ENCODE peak calls at places on chromosomes 7 and 10, in eight cellular contexts. One of them, this sample, is unnamed.

GRCh38 chr7:20299647-20300312 is 30.9 kb upstream of the ITGB8 start:
- DNase-seq in NCI-H446: no peak
- DNase-seq in endothelial cell: no peak
- DNase-seq in NCI-H1048: no peak
- DNase-seq in stimulated activated CD8-positive, alpha-beta memory T cell treated with anti-CD3 and anti-CD28 coated beads, Interleukin-7, amount 100 ng/mL, for 1 hour: no peak
- DNase-seq in HFFc6: no peak
- DNase-seq in occipital lobe: no peak
- DNase-seq in frontal cortex: no peak
- DNase-seq in this sample: no peak

GRCh38 chr7:45578467-45578866 is 4.3 kb downstream of the ADCY1 start:
- DNase-seq in NCI-H446: no peak
- DNase-seq in endothelial cell: no peak
- DNase-seq in NCI-H1048: no peak
- DNase-seq in stimulated activated CD8-positive, alpha-beta memory T cell treated with anti-CD3 and anti-CD28 coated beads, Interleukin-7, amount 100 ng/mL, for 1 hour: no peak
- DNase-seq in HFFc6: no peak
- DNase-seq in occipital lobe: no peak
- DNase-seq in frontal cortex: no peak
- DNase-seq in this sample: no peak

GRCh38 chr7:155395176-155395797 is 62.6 kb upstream of the EN2 start:
- DNase-seq in NCI-H446: no peak
- DNase-seq in endothelial cell: no peak
- DNase-seq in NCI-H1048: no peak
- DNase-seq in stimulated activated CD8-positive, alpha-beta memory T cell treated with anti-CD3 and anti-CD28 coated beads, Interleukin-7, amount 100 ng/mL, for 1 hour: no peak
- DNase-seq in HFFc6: no peak
- DNase-seq in occipital lobe: no peak
- DNase-seq in frontal cortex: no peak
- DNase-seq in this sample: no peak

GRCh38 chr7:77455334-77455733 is 39.2 kb upstream of the GSAP start:
- DNase-seq in NCI-H446: no peak
- DNase-seq in endothelial cell: no peak
- DNase-seq in NCI-H1048: no peak
- DNase-seq in stimulated activated CD8-positive, alpha-beta memory T cell treated with anti-CD3 and anti-CD28 coated beads, Interleukin-7, amount 100 ng/mL, for 1 hour: no peak
- DNase-seq in HFFc6: peak
- DNase-seq in occipital lobe: peak
- DNase-seq in frontal cortex: no peak
- DNase-seq in this sample: no peak

GRCh38 chr10:59098811-59099452 is 77.5 kb upstream of the PHYHIPL start:
- DNase-seq in NCI-H446: peak
- DNase-seq in endothelial cell: no peak
- DNase-seq in NCI-H1048: no peak
- DNase-seq in stimulated activated CD8-positive, alpha-beta memory T cell treated with anti-CD3 and anti-CD28 coated beads, Interleukin-7, amount 100 ng/mL, for 1 hour: no peak
- DNase-seq in HFFc6: peak
- DNase-seq in occipital lobe: no peak
- DNase-seq in frontal cortex: no peak
- DNase-seq in this sample: no peak

GRCh38 chr7:66043681-66044497 is 31.7 kb upstream of the ASL start:
- DNase-seq in NCI-H446: no peak
- DNase-seq in endothelial cell: peak
- DNase-seq in NCI-H1048: no peak
- DNase-seq in stimulated activated CD8-positive, alpha-beta memory T cell treated with anti-CD3 and anti-CD28 coated beads, Interleukin-7, amount 100 ng/mL, for 1 hour: no peak
- DNase-seq in HFFc6: no peak
- DNase-seq in occipital lobe: peak
- DNase-seq in frontal cortex: peak
- DNase-seq in this sample: no peak

GRCh38 chr10:8053446-8054242 is 844 bp upstream of the GATA3 start:
- DNase-seq in NCI-H446: peak
- DNase-seq in endothelial cell: peak
- DNase-seq in NCI-H1048: peak
- DNase-seq in stimulated activated CD8-positive, alpha-beta memory T cell treated with anti-CD3 and anti-CD28 coated beads, Interleukin-7, amount 100 ng/mL, for 1 hour: peak
- DNase-seq in HFFc6: peak
- DNase-seq in occipital lobe: no peak
- DNase-seq in frontal cortex: peak
- DNase-seq in this sample: peak

GRCh38 chr7:22250390-22250789 is 106.6 kb downstream of the RAPGEF5 start:
- DNase-seq in NCI-H446: no peak
- DNase-seq in endothelial cell: no peak
- DNase-seq in NCI-H1048: no peak
- DNase-seq in stimulated activated CD8-positive, alpha-beta memory T cell treated with anti-CD3 and anti-CD28 coated beads, Interleukin-7, amount 100 ng/mL, for 1 hour: no peak
- DNase-seq in HFFc6: no peak
- DNase-seq in occipital lobe: no peak
- DNase-seq in frontal cortex: no peak
- DNase-seq in this sample: no peak

GRCh38 chr7:150377116-150377979 is 1.8 kb upstream of the ZNF775 start:
- DNase-seq in NCI-H446: no peak
- DNase-seq in endothelial cell: no peak
- DNase-seq in NCI-H1048: no peak
- DNase-seq in stimulated activated CD8-positive, alpha-beta memory T cell treated with anti-CD3 and anti-CD28 coated beads, Interleukin-7, amount 100 ng/mL, for 1 hour: no peak
- DNase-seq in HFFc6: no peak
- DNase-seq in occipital lobe: no peak
- DNase-seq in frontal cortex: no peak
- DNase-seq in this sample: no peak

GRCh38 chr7:42350801-42351200 is 113.8 kb upstream of the GLI3 start:
- DNase-seq in NCI-H446: no peak
- DNase-seq in endothelial cell: no peak
- DNase-seq in NCI-H1048: no peak
- DNase-seq in stimulated activated CD8-positive, alpha-beta memory T cell treated with anti-CD3 and anti-CD28 coated beads, Interleukin-7, amount 100 ng/mL, for 1 hour: no peak
- DNase-seq in HFFc6: peak
- DNase-seq in occipital lobe: no peak
- DNase-seq in frontal cortex: no peak
- DNase-seq in this sample: no peak

GRCh38 chr10:77639756-77640155 is 2.1 kb upstream of the KCNMA1 start:
- DNase-seq in NCI-H446: no peak
- DNase-seq in endothelial cell: no peak
- DNase-seq in NCI-H1048: no peak
- DNase-seq in stimulated activated CD8-positive, alpha-beta memory T cell treated with anti-CD3 and anti-CD28 coated beads, Interleukin-7, amount 100 ng/mL, for 1 hour: no peak
- DNase-seq in HFFc6: no peak
- DNase-seq in occipital lobe: no peak
- DNase-seq in frontal cortex: no peak
- DNase-seq in this sample: no peak

GRCh38 chr7:841943-842342 is 9.7 kb downstream of the SUN1 start:
- DNase-seq in NCI-H446: no peak
- DNase-seq in endothelial cell: no peak
- DNase-seq in NCI-H1048: no peak
- DNase-seq in stimulated activated CD8-positive, alpha-beta memory T cell treated with anti-CD3 and anti-CD28 coated beads, Interleukin-7, amount 100 ng/mL, for 1 hour: no peak
- DNase-seq in HFFc6: no peak
- DNase-seq in occipital lobe: no peak
- DNase-seq in frontal cortex: no peak
- DNase-seq in this sample: no peak

GRCh38 chr10:14093735-14094484 is 236.8 kb downstream of the FRMD4A start:
- DNase-seq in NCI-H446: no peak
- DNase-seq in endothelial cell: peak
- DNase-seq in NCI-H1048: no peak
- DNase-seq in stimulated activated CD8-positive, alpha-beta memory T cell treated with anti-CD3 and anti-CD28 coated beads, Interleukin-7, amount 100 ng/mL, for 1 hour: no peak
- DNase-seq in HFFc6: peak
- DNase-seq in occipital lobe: no peak
- DNase-seq in frontal cortex: peak
- DNase-seq in this sample: peak

GRCh38 chr10:15344876-15345285 is 26.2 kb downstream of the FAM171A1 start:
- DNase-seq in NCI-H446: no peak
- DNase-seq in endothelial cell: no peak
- DNase-seq in NCI-H1048: peak
- DNase-seq in stimulated activated CD8-positive, alpha-beta memory T cell treated with anti-CD3 and anti-CD28 coated beads, Interleukin-7, amount 100 ng/mL, for 1 hour: no peak
- DNase-seq in HFFc6: no peak
- DNase-seq in occipital lobe: no peak
- DNase-seq in frontal cortex: peak
- DNase-seq in this sample: peak

GRCh38 chr7:155598810-155599210 is 45.7 kb upstream of the RBM33 start:
- DNase-seq in NCI-H446: peak
- DNase-seq in endothelial cell: peak
- DNase-seq in NCI-H1048: peak
- DNase-seq in stimulated activated CD8-positive, alpha-beta memory T cell treated with anti-CD3 and anti-CD28 coated beads, Interleukin-7, amount 100 ng/mL, for 1 hour: peak
- DNase-seq in HFFc6: peak
- DNase-seq in occipital lobe: peak
- DNase-seq in frontal cortex: peak
- DNase-seq in this sample: peak

GRCh38 chr10:107727762-107728317 is 563.3 kb upstream of the SORCS1 start:
- DNase-seq in NCI-H446: no peak
- DNase-seq in endothelial cell: no peak
- DNase-seq in NCI-H1048: no peak
- DNase-seq in stimulated activated CD8-positive, alpha-beta memory T cell treated with anti-CD3 and anti-CD28 coated beads, Interleukin-7, amount 100 ng/mL, for 1 hour: no peak
- DNase-seq in HFFc6: no peak
- DNase-seq in occipital lobe: no peak
- DNase-seq in frontal cortex: no peak
- DNase-seq in this sample: peak

GRCh38 chr10:102227050-102227449 is 951 bp downstream of the ELOVL3 start:
- DNase-seq in NCI-H446: no peak
- DNase-seq in endothelial cell: no peak
- DNase-seq in NCI-H1048: no peak
- DNase-seq in stimulated activated CD8-positive, alpha-beta memory T cell treated with anti-CD3 and anti-CD28 coated beads, Interleukin-7, amount 100 ng/mL, for 1 hour: no peak
- DNase-seq in HFFc6: peak
- DNase-seq in occipital lobe: no peak
- DNase-seq in frontal cortex: no peak
- DNase-seq in this sample: no peak

GRCh38 chr10:114634607-114634974 is 23.5 kb downstream of the ABLIM1 start:
- DNase-seq in NCI-H446: peak
- DNase-seq in endothelial cell: no peak
- DNase-seq in NCI-H1048: peak
- DNase-seq in stimulated activated CD8-positive, alpha-beta memory T cell treated with anti-CD3 and anti-CD28 coated beads, Interleukin-7, amount 100 ng/mL, for 1 hour: no peak
- DNase-seq in HFFc6: peak
- DNase-seq in occipital lobe: peak
- DNase-seq in frontal cortex: peak
- DNase-seq in this sample: peak

GRCh38 chr7:120988591-120989299 is at the start of gene CPED1:
- DNase-seq in NCI-H446: no peak
- DNase-seq in endothelial cell: peak
- DNase-seq in NCI-H1048: no peak
- DNase-seq in stimulated activated CD8-positive, alpha-beta memory T cell treated with anti-CD3 and anti-CD28 coated beads, Interleukin-7, amount 100 ng/mL, for 1 hour: no peak
- DNase-seq in HFFc6: peak
- DNase-seq in occipital lobe: no peak
- DNase-seq in frontal cortex: peak
- DNase-seq in this sample: peak

GRCh38 chr7:28151965-28152364 is 28.6 kb downstream of the JAZF1 start:
- DNase-seq in NCI-H446: no peak
- DNase-seq in endothelial cell: no peak
- DNase-seq in NCI-H1048: no peak
- DNase-seq in stimulated activated CD8-positive, alpha-beta memory T cell treated with anti-CD3 and anti-CD28 coated beads, Interleukin-7, amount 100 ng/mL, for 1 hour: no peak
- DNase-seq in HFFc6: peak
- DNase-seq in occipital lobe: no peak
- DNase-seq in frontal cortex: no peak
- DNase-seq in this sample: no peak

GRCh38 chr10:124742418-124743187 is 1.6 kb downstream of the FAM53B start:
- DNase-seq in NCI-H446: no peak
- DNase-seq in endothelial cell: peak
- DNase-seq in NCI-H1048: no peak
- DNase-seq in stimulated activated CD8-positive, alpha-beta memory T cell treated with anti-CD3 and anti-CD28 coated beads, Interleukin-7, amount 100 ng/mL, for 1 hour: no peak
- DNase-seq in HFFc6: no peak
- DNase-seq in occipital lobe: peak
- DNase-seq in frontal cortex: no peak
- DNase-seq in this sample: peak

GRCh38 chr10:3869036-3869435 is 84.0 kb upstream of the KLF6 start:
- DNase-seq in NCI-H446: no peak
- DNase-seq in endothelial cell: no peak
- DNase-seq in NCI-H1048: no peak
- DNase-seq in stimulated activated CD8-positive, alpha-beta memory T cell treated with anti-CD3 and anti-CD28 coated beads, Interleukin-7, amount 100 ng/mL, for 1 hour: no peak
- DNase-seq in HFFc6: no peak
- DNase-seq in occipital lobe: no peak
- DNase-seq in frontal cortex: no peak
- DNase-seq in this sample: no peak

GRCh38 chr10:20885678-20886077 is 11.4 kb downstream of the NEBL start:
- DNase-seq in NCI-H446: no peak
- DNase-seq in endothelial cell: no peak
- DNase-seq in NCI-H1048: no peak
- DNase-seq in stimulated activated CD8-positive, alpha-beta memory T cell treated with anti-CD3 and anti-CD28 coated beads, Interleukin-7, amount 100 ng/mL, for 1 hour: no peak
- DNase-seq in HFFc6: no peak
- DNase-seq in occipital lobe: no peak
- DNase-seq in frontal cortex: no peak
- DNase-seq in this sample: no peak

GRCh38 chr10:126097558-126098215 is 201.3 kb downstream of the FANK1 start:
- DNase-seq in NCI-H446: no peak
- DNase-seq in endothelial cell: no peak
- DNase-seq in NCI-H1048: no peak
- DNase-seq in stimulated activated CD8-positive, alpha-beta memory T cell treated with anti-CD3 and anti-CD28 coated beads, Interleukin-7, amount 100 ng/mL, for 1 hour: no peak
- DNase-seq in HFFc6: no peak
- DNase-seq in occipital lobe: no peak
- DNase-seq in frontal cortex: no peak
- DNase-seq in this sample: no peak

GRCh38 chr10:132716691-132717490 is 69.1 kb downstream of the NKX6-2 start:
- DNase-seq in NCI-H446: no peak
- DNase-seq in endothelial cell: no peak
- DNase-seq in NCI-H1048: no peak
- DNase-seq in stimulated activated CD8-positive, alpha-beta memory T cell treated with anti-CD3 and anti-CD28 coated beads, Interleukin-7, amount 100 ng/mL, for 1 hour: no peak
- DNase-seq in HFFc6: no peak
- DNase-seq in occipital lobe: no peak
- DNase-seq in frontal cortex: no peak
- DNase-seq in this sample: no peak

GRCh38 chr10:18582803-18583202 is 68.6 kb downstream of the NSUN6 start:
- DNase-seq in NCI-H446: no peak
- DNase-seq in endothelial cell: no peak
- DNase-seq in NCI-H1048: no peak
- DNase-seq in stimulated activated CD8-positive, alpha-beta memory T cell treated with anti-CD3 and anti-CD28 coated beads, Interleukin-7, amount 100 ng/mL, for 1 hour: no peak
- DNase-seq in HFFc6: peak
- DNase-seq in occipital lobe: no peak
- DNase-seq in frontal cortex: no peak
- DNase-seq in this sample: no peak

GRCh38 chr7:31735991-31736982 is 49.3 kb downstream of the PPP1R17 start:
- DNase-seq in NCI-H446: peak
- DNase-seq in endothelial cell: peak
- DNase-seq in NCI-H1048: no peak
- DNase-seq in stimulated activated CD8-positive, alpha-beta memory T cell treated with anti-CD3 and anti-CD28 coated beads, Interleukin-7, amount 100 ng/mL, for 1 hour: no peak
- DNase-seq in HFFc6: peak
- DNase-seq in occipital lobe: peak
- DNase-seq in frontal cortex: peak
- DNase-seq in this sample: peak

GRCh38 chr10:97422921-97423420 is 3.0 kb upstream of the PGAM1 start:
- DNase-seq in NCI-H446: no peak
- DNase-seq in endothelial cell: no peak
- DNase-seq in NCI-H1048: no peak
- DNase-seq in stimulated activated CD8-positive, alpha-beta memory T cell treated with anti-CD3 and anti-CD28 coated beads, Interleukin-7, amount 100 ng/mL, for 1 hour: no peak
- DNase-seq in HFFc6: peak
- DNase-seq in occipital lobe: no peak
- DNase-seq in frontal cortex: no peak
- DNase-seq in this sample: no peak

GRCh38 chr7:140696024-140696678 is 357 bp upstream of the NDUFB2 start:
- DNase-seq in NCI-H446: no peak
- DNase-seq in endothelial cell: peak
- DNase-seq in NCI-H1048: peak
- DNase-seq in stimulated activated CD8-positive, alpha-beta memory T cell treated with anti-CD3 and anti-CD28 coated beads, Interleukin-7, amount 100 ng/mL, for 1 hour: peak
- DNase-seq in HFFc6: peak
- DNase-seq in occipital lobe: peak
- DNase-seq in frontal cortex: peak
- DNase-seq in this sample: peak

GRCh38 chr7:65304175-65304574 is 69.5 kb upstream of the ZNF92 start:
- DNase-seq in NCI-H446: no peak
- DNase-seq in endothelial cell: no peak
- DNase-seq in NCI-H1048: no peak
- DNase-seq in stimulated activated CD8-positive, alpha-beta memory T cell treated with anti-CD3 and anti-CD28 coated beads, Interleukin-7, amount 100 ng/mL, for 1 hour: no peak
- DNase-seq in HFFc6: no peak
- DNase-seq in occipital lobe: no peak
- DNase-seq in frontal cortex: no peak
- DNase-seq in this sample: no peak

GRCh38 chr7:155804897-155805825 is 7.1 kb downstream of the SHH start:
- DNase-seq in NCI-H446: no peak
- DNase-seq in endothelial cell: peak
- DNase-seq in NCI-H1048: no peak
- DNase-seq in stimulated activated CD8-positive, alpha-beta memory T cell treated with anti-CD3 and anti-CD28 coated beads, Interleukin-7, amount 100 ng/mL, for 1 hour: no peak
- DNase-seq in HFFc6: peak
- DNase-seq in occipital lobe: no peak
- DNase-seq in frontal cortex: peak
- DNase-seq in this sample: peak

GRCh38 chr10:71077143-71077581 is 135.2 kb upstream of the UNC5B start:
- DNase-seq in NCI-H446: no peak
- DNase-seq in endothelial cell: no peak
- DNase-seq in NCI-H1048: no peak
- DNase-seq in stimulated activated CD8-positive, alpha-beta memory T cell treated with anti-CD3 and anti-CD28 coated beads, Interleukin-7, amount 100 ng/mL, for 1 hour: no peak
- DNase-seq in HFFc6: no peak
- DNase-seq in occipital lobe: no peak
- DNase-seq in frontal cortex: no peak
- DNase-seq in this sample: peak

GRCh38 chr10:69629897-69630650 is at the start of gene FAM241B:
- DNase-seq in NCI-H446: no peak
- DNase-seq in endothelial cell: peak
- DNase-seq in NCI-H1048: no peak
- DNase-seq in stimulated activated CD8-positive, alpha-beta memory T cell treated with anti-CD3 and anti-CD28 coated beads, Interleukin-7, amount 100 ng/mL, for 1 hour: peak
- DNase-seq in HFFc6: no peak
- DNase-seq in occipital lobe: peak
- DNase-seq in frontal cortex: peak
- DNase-seq in this sample: peak

GRCh38 chr10:90407116-90407515 is 450.7 kb downstream of the HTR7 start:
- DNase-seq in NCI-H446: no peak
- DNase-seq in endothelial cell: no peak
- DNase-seq in NCI-H1048: no peak
- DNase-seq in stimulated activated CD8-positive, alpha-beta memory T cell treated with anti-CD3 and anti-CD28 coated beads, Interleukin-7, amount 100 ng/mL, for 1 hour: no peak
- DNase-seq in HFFc6: peak
- DNase-seq in occipital lobe: no peak
- DNase-seq in frontal cortex: no peak
- DNase-seq in this sample: no peak